ENCODE peak calls at places on chromosomes 7 and 10, in four cellular contexts. J is K562, R is HepG2, L is HCT116. F is an unnamed sample.

GRCh38 chr7:877312-878232 is 1.2 kb downstream of the GET4 start:
- DNase-seq in J (peak; percentile 84), R (peak; percentile 23), L (no peak), F (no peak)

GRCh38 chr7:134041477-134041876 is 85.7 kb upstream of the LRGUK start:
- DNase-seq in J (no peak), R (no peak), L (no peak), F (no peak)

GRCh38 chr7:29917583-29917982 is 72.0 kb downstream of the SCRN1 start:
- DNase-seq in J (no peak), R (no peak), L (no peak), F (no peak)

GRCh38 chr7:150945853-150946825 is 32.0 kb downstream of the KCNH2 start:
- DNase-seq in J (no peak), R (no peak), L (no peak), F (no peak)

GRCh38 chr7:13989944-13990295 is 454 bp upstream of the ETV1 start:
- DNase-seq in J (no peak), R (no peak), L (no peak), F (no peak)

GRCh38 chr7:64951250-64951848 is 39.5 kb downstream of the ZNF117 start:
- DNase-seq in J (peak; percentile 48), R (peak; percentile 52), L (peak; percentile 16), F (peak; percentile 55)

GRCh38 chr7:2667843-2668242 is 20.2 kb upstream of the AMZ1 start:
- DNase-seq in J (no peak), R (no peak), L (no peak), F (no peak)

GRCh38 chr10:103931603-103932002 is 13.6 kb upstream of the STN1 start:
- DNase-seq in J (no peak), R (no peak), L (no peak), F (no peak)

GRCh38 chr7:47233996-47234395 is 347.9 kb downstream of the TNS3 start:
- DNase-seq in J (no peak), R (no peak), L (no peak), F (no peak)

GRCh38 chr7:144854839-144855424 is 19.1 kb upstream of the TPK1 start:
- DNase-seq in J (peak; percentile 22), R (peak; percentile 4), L (peak; percentile 42), F (peak; percentile 40)

GRCh38 chr10:110398419-110399162 is 93.9 kb upstream of the SMNDC1 start:
- DNase-seq in J (no peak), R (peak; percentile 68), L (peak; percentile 99), F (peak; percentile 99)

DNA sequence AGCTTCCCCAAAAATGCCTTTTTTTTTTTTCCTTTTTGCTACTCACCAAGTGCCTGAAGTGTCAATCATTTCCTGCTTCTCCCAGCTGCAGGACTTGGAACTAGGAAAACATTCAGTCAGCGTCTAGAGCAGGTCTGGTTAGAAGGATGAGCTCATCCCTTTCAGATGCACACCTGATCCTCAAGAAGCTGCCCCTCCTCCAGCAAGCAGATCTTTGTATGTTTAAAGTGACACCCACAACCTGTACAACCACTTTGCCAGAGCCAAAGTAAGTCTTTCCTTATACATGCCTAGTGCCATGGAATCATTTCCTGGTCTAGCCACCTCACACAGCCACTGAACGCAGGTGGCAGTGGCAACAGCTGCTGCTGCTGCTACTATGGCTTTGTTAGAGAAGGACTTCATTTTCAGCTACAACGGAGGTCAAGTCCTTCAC is 10.4 kb upstream of the USP54 start:
- DNase-seq in J (no peak), R (no peak), L (no peak), F (peak; percentile 69)
- TF ChIP-seq POLR2AphosphoS5 in J (no peak), R (no peak), L (peak; percentile 24), F (no peak)

DNA sequence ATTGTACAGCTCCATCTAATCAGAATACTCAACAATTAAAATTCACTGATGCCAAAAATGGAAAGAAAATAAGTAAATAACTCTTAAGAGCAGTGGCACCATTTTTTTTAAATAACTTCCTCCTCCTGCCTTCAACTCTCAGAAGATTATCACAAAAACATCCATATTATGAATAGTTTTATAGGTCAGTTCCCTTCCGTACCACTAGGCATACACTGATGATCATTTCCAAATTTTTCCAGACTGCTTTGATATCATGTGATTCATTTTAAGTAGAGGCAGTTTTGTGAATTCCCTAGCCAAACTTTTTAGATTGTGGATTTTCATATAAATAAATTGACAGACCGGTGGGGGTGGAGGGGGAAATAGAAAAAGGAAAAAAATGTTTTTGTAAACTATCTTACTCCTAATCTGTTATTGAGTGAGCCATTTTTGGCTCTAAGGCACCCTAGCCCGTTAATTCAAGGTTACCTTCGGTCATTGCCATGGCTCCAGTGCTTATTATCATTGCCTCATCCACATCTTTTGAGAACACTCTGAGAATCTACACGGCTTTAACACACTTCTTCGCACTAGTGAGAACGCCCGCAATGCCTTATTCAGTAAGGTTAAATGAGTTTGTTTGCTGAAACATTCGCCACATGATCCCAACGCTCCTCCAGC is 1.0 kb downstream of the FAM107B start:
- DNase-seq in J (no peak), R (no peak), L (no peak), F (no peak)
- H3K4me3 ChIP-seq in J (no peak overlapping the region), R (no peak overlapping the region), L (no peak overlapping the region), F (no peak overlapping the region)

GRCh38 chr7:132296820-132297219 is 279.4 kb downstream of the PLXNA4 start:
- DNase-seq in J (no peak), R (no peak), L (no peak), F (no peak)

GRCh38 chr7:132300599-132300998 is 275.7 kb downstream of the PLXNA4 start:
- DNase-seq in J (no peak), R (no peak), L (no peak), F (no peak)

GRCh38 chr7:132292803-132293202 is 283.5 kb downstream of the PLXNA4 start:
- DNase-seq in J (no peak), R (peak; percentile 50), L (no peak), F (peak; percentile 84)

GRCh38 chr7:132295198-132295597 is 281.1 kb downstream of the PLXNA4 start:
- DNase-seq in J (no peak), R (no peak), L (no peak), F (peak; percentile 39)

DNA sequence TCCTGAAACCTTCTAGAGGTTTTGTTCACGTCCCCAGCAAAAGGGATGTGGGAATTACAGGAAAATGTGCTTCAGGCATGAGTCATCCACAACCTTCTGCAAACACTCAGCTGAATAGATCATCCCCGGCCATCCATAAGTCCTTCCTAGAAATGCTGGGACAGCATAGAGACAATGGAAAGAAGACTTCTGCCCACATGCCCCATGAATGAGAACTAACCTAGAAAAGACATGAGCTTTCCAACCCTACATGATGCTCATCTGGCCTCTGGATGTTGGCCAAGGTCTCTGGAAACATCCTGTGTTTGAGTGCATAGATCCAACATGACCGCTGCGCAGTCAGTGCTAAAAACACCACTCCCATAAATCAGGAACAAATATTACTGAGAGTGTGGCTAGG is 277.5 kb downstream of the PLXNA4 start:
- DNase-seq in J (no peak), R (no peak), L (no peak), F (peak; percentile 85)
- TF ChIP-seq MAX in J (no peak), R (no peak), L (no peak), F (no peak)

GRCh38 chr7:74033372-74034311 is 5.7 kb downstream of the ELN start:
- DNase-seq in J (peak; percentile 55), R (no peak), L (no peak), F (no peak)
- TF ChIP-seq POLR2AphosphoS5 in J (no peak), R (no peak), L (no peak), F (no peak)

GRCh38 chr7:76292206-76292573 is 10.3 kb upstream of the HSPB1 start:
- DNase-seq in J (no peak), R (peak; percentile 40), L (no peak), F (peak; percentile 98)
- H3K4me3 ChIP-seq in J (no peak overlapping the region), R (peak overlapping the region; percentile 75), L (peak overlapping the region; percentile 45), F (no peak overlapping the region)

DNA sequence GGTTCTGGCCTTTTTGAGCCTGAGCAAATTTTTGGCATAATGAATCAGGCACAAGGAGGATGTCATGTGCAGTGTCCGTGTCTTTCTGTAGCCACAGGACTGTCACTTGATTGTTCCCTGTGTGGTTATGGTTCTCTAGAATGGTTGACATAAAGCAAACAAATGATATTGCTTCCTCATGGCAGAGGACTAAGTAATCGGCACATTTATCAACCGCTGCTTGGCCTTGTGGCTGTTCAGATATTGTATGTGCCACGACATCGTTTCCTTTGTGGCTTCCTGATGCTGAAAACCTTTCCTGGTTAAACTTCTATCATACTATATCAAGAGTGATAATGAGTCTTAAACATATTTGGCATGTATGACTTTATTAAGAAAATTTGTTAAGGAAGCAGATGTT is 598.8 kb downstream of the SUGCT start:
- DNase-seq in J (no peak), R (peak; percentile 66), L (no peak), F (peak; percentile 52)
- TF ChIP-seq MAX in J (no peak), R (no peak), L (no peak), F (no peak)